ENCODE peak calls at places on chromosomes 2 and 18, in ten cellular contexts. K is transverse colon, X is GM10248, W is AG04449, Y is GM20000, T is fibroblast of mammary gland, G is prostate gland, P is NB4, V is astrocyte of the spinal cord, C is uterus. M is an unnamed sample.

GRCh38 chr2:106147665-106148064 is 46.4 kb downstream of the UXS1 start:
- DNase-seq in C (no peak), K (no peak), P (no peak), T (no peak), G (no peak), W (no peak), Y (no peak), X (no peak), V (peak), M (peak)

GRCh38 chr18:55319517-55319905 is 268.5 kb downstream of the TCF4 start:
- DNase-seq in Y (no peak), K (no peak), X (no peak), V (peak), W (no peak), G (no peak), C (no peak), T (peak), P (no peak), M (no peak)

GRCh38 chr2:71995067-71995665 is 152.5 kb downstream of the CYP26B1 start:
- DNase-seq in X (no peak), G (no peak), P (peak), V (peak), T (peak), Y (no peak), W (no peak), C (no peak), K (no peak), M (no peak)

GRCh38 chr2:222715729-222716128 is 44.3 kb downstream of the MOGAT1 start:
- DNase-seq in P (no peak), C (no peak), T (no peak), W (no peak), Y (peak), X (peak), G (no peak), V (no peak), K (peak), M (peak)

GRCh38 chr18:7369006-7369405 is 138.1 kb downstream of the LRRC30 start:
- DNase-seq in C (peak), Y (no peak), P (no peak), T (no peak), K (no peak), G (no peak), W (no peak), V (no peak), X (no peak), M (no peak)

GRCh38 chr2:160469164-160469563 is 24.4 kb downstream of the RBMS1 start:
- DNase-seq in T (no peak), X (no peak), K (no peak), G (no peak), W (no peak), V (no peak), C (peak), Y (no peak), P (no peak), M (no peak)

GRCh38 chr18:26309283-26309682 is 83.0 kb downstream of the TAF4B start:
- DNase-seq in W (no peak), K (no peak), C (no peak), X (no peak), V (peak), G (no peak), Y (no peak), P (no peak), T (peak), M (no peak)

GRCh38 chr2:67055387-67056304 is 341.5 kb upstream of the ETAA1 start:
- DNase-seq in C (no peak), T (peak), Y (no peak), X (no peak), P (no peak), K (no peak), W (no peak), G (no peak), V (no peak), M (no peak)

GRCh38 chr2:65300772-65301711 is 73.4 kb downstream of the ACTR2 start:
- DNase-seq in Y (peak), W (peak), X (peak), C (peak), V (peak), G (peak), T (peak), K (peak), P (peak), M (peak)

DNA sequence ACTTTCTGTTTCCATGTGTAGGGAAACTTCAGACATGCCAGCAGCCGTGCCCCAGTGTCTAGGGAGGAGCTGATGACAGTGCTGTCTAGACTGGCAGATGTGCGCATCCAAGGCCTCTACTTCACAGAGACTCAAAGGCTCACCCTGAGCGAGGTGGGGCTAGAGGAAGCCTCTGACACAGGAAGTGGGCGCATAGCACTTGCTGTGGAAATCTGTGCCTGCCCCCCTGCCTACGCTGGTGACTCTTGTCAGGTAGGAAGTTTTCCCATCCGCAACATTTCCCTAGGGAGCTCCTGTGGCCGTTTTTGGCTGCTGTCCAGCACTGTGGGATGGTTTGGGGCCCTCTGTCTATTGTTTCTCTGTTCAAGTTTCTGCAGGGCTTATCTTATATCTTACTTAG is 143.1 kb upstream of the TTC39C start:
- DNase-seq in Y (peak), T (no peak), G (no peak), W (no peak), K (peak), P (peak), X (no peak), V (no peak), C (no peak), M (peak)
- TF ChIP-seq CTCF in Y (no peak), T (no peak), G (no peak), W (no peak), K (no peak), P (no peak), X (no peak), V (no peak), C (no peak), M (no peak)

DNA sequence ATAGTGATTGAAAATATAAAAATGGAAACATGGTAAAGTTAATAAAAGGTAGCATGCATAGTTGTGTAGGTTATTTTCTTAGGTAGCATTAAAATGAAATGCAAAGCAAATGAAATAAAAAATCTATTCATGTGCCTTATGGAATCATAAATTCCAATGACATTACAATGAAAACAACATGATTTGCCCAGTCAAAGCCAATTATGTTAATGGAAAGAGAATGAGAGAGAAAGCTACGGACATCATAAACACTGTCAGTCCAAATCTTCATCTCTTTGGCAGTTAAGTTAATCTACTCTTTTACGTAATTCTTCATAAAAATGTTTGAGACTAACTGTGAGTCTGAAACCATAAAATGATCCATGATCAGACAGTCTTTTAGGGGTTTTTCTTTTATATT is 636.7 kb upstream of the SYT4 start:
- DNase-seq in P (no peak), T (no peak), W (no peak), C (no peak), G (no peak), K (no peak), X (no peak), V (no peak), Y (no peak), M (no peak)
- TF ChIP-seq CTCF in P (no peak), T (no peak), W (no peak), C (no peak), G (no peak), K (no peak), X (no peak), V (no peak), Y (no peak), M (no peak)

GRCh38 chr2:42771546-42772153 is 7.7 kb upstream of the OXER1 start:
- DNase-seq in T (no peak), W (no peak), Y (no peak), V (no peak), X (no peak), K (no peak), P (no peak), G (no peak), C (no peak), M (no peak)

GRCh38 chr2:42767899-42768705 is 4.2 kb upstream of the OXER1 start:
- DNase-seq in T (no peak), C (no peak), G (no peak), Y (no peak), X (no peak), K (no peak), W (no peak), V (no peak), P (peak), M (no peak)

GRCh38 chr2:42769583-42770287 is 5.8 kb upstream of the OXER1 start:
- DNase-seq in P (no peak), X (no peak), T (no peak), W (no peak), V (no peak), Y (no peak), C (no peak), K (no peak), G (no peak), M (no peak)

GRCh38 chr2:42768706-42769256 is 4.8 kb upstream of the OXER1 start:
- DNase-seq in W (no peak), X (no peak), T (no peak), V (no peak), C (no peak), G (no peak), Y (no peak), P (no peak), K (no peak), M (no peak)

GRCh38 chr2:42770288-42771131 is 6.6 kb upstream of the OXER1 start:
- DNase-seq in T (peak), G (no peak), X (peak), Y (peak), P (peak), V (peak), K (no peak), C (no peak), W (no peak), M (no peak)
- TF ChIP-seq CTCF in T (peak), G (peak), X (peak), Y (peak), P (peak), V (peak), K (peak), C (peak), W (peak), M (peak)

DNA sequence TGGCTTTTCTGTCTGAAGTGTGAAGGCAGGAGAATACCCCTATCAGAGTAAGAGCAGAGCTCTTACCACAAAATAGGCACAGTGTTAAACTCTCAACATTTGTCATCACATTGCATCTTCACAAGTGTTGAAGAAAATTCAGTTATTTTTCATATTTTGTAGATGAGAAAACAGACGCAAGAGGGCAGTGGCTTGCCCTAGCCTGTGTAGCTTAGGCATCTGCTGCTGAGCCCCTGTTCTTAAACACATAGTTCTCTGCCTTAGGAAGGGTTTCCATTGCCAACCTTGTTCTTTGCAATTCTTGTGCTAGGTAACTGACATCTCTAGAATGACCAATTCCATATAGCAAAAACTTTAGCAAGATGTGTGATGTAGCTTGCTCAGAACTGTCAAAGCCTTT is 112.7 kb upstream of the RMDN2 start:
- DNase-seq in T (peak), K (no peak), W (no peak), Y (no peak), P (no peak), C (no peak), V (no peak), X (no peak), G (no peak), M (no peak)
- TF ChIP-seq CTCF in T (peak), K (no peak), W (no peak), Y (no peak), P (no peak), C (no peak), V (no peak), X (no peak), G (no peak), M (no peak)

GRCh38 chr2:2720351-2720750 is 389.3 kb upstream of the MYT1L start:
- DNase-seq in P (no peak), W (no peak), X (no peak), C (no peak), G (no peak), K (no peak), T (no peak), Y (no peak), V (no peak), M (no peak)
- TF ChIP-seq CTCF in P (no peak), W (no peak), X (no peak), C (no peak), G (no peak), K (no peak), T (no peak), Y (no peak), V (no peak), M (no peak)

GRCh38 chr2:76310894-76311293 is 600.2 kb upstream of the GCFC2 start:
- DNase-seq in X (no peak), C (no peak), Y (no peak), K (no peak), W (no peak), P (no peak), G (no peak), V (no peak), T (no peak), M (no peak)

GRCh38 chr2:76311713-76312112 is 601.0 kb upstream of the GCFC2 start:
- DNase-seq in P (no peak), W (no peak), K (no peak), G (no peak), X (no peak), Y (no peak), T (no peak), V (no peak), C (no peak), M (no peak)

DNA sequence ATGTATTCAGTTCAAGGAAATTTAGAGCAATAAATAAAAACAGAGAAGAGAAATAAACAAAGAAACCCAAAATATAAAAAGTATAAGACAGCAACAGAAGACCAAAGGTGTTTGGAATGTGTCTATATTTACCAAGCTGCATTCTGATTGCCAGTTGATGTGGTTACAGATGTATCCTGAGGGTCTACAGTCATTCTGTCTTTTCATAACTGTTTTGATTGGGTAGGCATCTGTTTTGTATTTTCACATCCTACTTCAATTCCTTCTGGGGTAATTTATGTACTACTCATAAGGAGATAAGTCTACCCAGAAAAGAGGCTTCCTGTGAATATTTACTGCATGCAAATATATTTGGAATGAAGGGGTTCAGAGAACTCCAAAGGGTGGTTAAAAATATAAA is 596.8 kb upstream of the GCFC2 start:
- DNase-seq in V (no peak), Y (no peak), C (no peak), X (no peak), P (no peak), W (no peak), T (no peak), K (no peak), G (no peak), M (no peak)
- TF ChIP-seq CTCF in V (no peak), Y (no peak), C (no peak), X (no peak), P (no peak), W (no peak), T (no peak), K (no peak), G (no peak), M (no peak)

DNA sequence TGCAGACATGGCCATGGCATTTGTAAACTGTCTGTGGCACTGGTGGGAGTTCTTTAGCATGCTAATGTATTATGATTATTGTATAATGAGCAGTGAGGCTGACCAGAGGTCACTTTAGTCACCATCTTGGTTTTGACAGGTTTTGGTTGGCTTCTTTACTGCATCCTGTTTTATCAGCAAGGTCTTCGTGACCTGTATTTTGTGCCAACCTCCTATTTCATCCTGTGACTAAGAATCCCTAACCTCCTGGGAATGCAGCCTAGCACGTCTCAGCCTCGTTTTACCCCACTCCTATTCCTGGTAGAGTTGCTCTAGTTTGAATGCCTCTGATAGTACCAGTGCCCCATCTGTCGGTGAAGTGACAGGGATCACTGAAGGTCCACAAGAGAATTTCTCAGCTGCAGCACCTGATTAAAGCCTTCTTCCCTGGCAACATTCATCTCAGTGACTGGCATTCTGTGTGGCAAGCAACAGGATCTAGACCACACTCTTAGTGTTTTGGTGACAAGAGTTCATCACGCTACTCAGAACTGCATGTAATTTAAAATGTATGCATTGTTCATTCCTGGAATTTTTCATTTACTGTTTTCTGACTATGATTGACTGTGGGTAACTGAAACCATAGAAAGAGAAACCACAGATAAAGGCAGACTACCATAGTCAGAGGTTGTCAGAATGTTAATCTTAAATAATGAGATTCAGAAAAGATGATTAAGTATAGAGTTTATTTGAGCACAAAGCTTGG is 43.0 kb upstream of the GPR39 start:
- DNase-seq in P (no peak), G (no peak), T (no peak), Y (no peak), C (no peak), K (no peak), W (no peak), V (no peak), X (no peak), M (no peak)
- TF ChIP-seq CTCF in P (no peak), G (no peak), T (no peak), Y (no peak), C (no peak), K (no peak), W (no peak), V (no peak), X (no peak), M (no peak)

GRCh38 chr2:194319222-194319992 is 1337.6 kb upstream of the SLC39A10 start:
- DNase-seq in K (no peak), T (no peak), Y (peak), V (no peak), W (no peak), P (peak), X (no peak), C (no peak), G (no peak), M (no peak)
- TF ChIP-seq CTCF in K (no peak), T (no peak), Y (peak), V (peak), W (no peak), P (peak), X (no peak), C (no peak), G (no peak), M (no peak)

M was measured in activated CD8-positive, alpha-beta T cell treated with anti-CD3 and anti-CD28 coated beads for 36 hours.